ENCODE peak calls at places on chromosomes 12 and 14, in four cellular contexts. One of them, this sample, is unnamed.

GRCh38 chr12:106739815-106740552 is 34.5 kb upstream of the RIC8B start:
- DNase-seq in breast epithelium: no peak
- DNase-seq in upper lobe of left lung: no peak
- DNase-seq in sigmoid colon: no peak
- DNase-seq in this sample: no peak

GRCh38 chr12:75977952-75978671 is 53.5 kb downstream of the PHLDA1 start:
- DNase-seq in breast epithelium: no peak
- DNase-seq in sigmoid colon: peak
- DNase-seq in upper lobe of left lung: peak
- DNase-seq in this sample: no peak

GRCh38 chr14:100604126-100604501 is 16.9 kb upstream of the BEGAIN start:
- DNase-seq in upper lobe of left lung: no peak
- DNase-seq in sigmoid colon: peak
- DNase-seq in breast epithelium: no peak
- DNase-seq in this sample: no peak

GRCh38 chr12:54759751-54760150 is 94.6 kb upstream of the MUCL1 start:
- DNase-seq in upper lobe of left lung: no peak
- DNase-seq in breast epithelium: no peak
- DNase-seq in sigmoid colon: no peak
- DNase-seq in this sample: no peak

GRCh38 chr12:54082402-54082892 is 28.8 kb downstream of the HOXC4 start:
- DNase-seq in breast epithelium: no peak
- DNase-seq in sigmoid colon: peak
- DNase-seq in upper lobe of left lung: no peak
- DNase-seq in this sample: peak

GRCh38 chr12:45219621-45220020 is 3.7 kb downstream of the ANO6 start:
- DNase-seq in breast epithelium: no peak
- DNase-seq in upper lobe of left lung: no peak
- DNase-seq in sigmoid colon: no peak
- DNase-seq in this sample: no peak

GRCh38 chr14:77882631-77883030 is 82.7 kb downstream of the ADCK1 start:
- DNase-seq in upper lobe of left lung: no peak
- DNase-seq in sigmoid colon: no peak
- DNase-seq in breast epithelium: no peak
- DNase-seq in this sample: peak

GRCh38 chr14:50677527-50678063 is 9.5 kb upstream of the SAV1 start:
- DNase-seq in sigmoid colon: no peak
- DNase-seq in upper lobe of left lung: no peak
- DNase-seq in breast epithelium: no peak
- DNase-seq in this sample: no peak

GRCh38 chr14:64673748-64674147 is 30.5 kb upstream of the PLEKHG3 start:
- DNase-seq in upper lobe of left lung: peak
- DNase-seq in breast epithelium: no peak
- DNase-seq in sigmoid colon: no peak
- DNase-seq in this sample: peak

GRCh38 chr12:75378354-75378753 is 12.5 kb upstream of the GLIPR1L2 start:
- DNase-seq in sigmoid colon: no peak
- DNase-seq in breast epithelium: no peak
- DNase-seq in upper lobe of left lung: no peak
- DNase-seq in this sample: no peak

GRCh38 chr12:125140918-125141573 is 75.8 kb downstream of the AACS start:
- DNase-seq in sigmoid colon: no peak
- DNase-seq in upper lobe of left lung: no peak
- DNase-seq in breast epithelium: no peak
- DNase-seq in this sample: no peak

GRCh38 chr12:54259194-54260011 is 20.5 kb downstream of the CBX5 start:
- DNase-seq in upper lobe of left lung: peak
- DNase-seq in breast epithelium: no peak
- DNase-seq in sigmoid colon: peak
- DNase-seq in this sample: peak

GRCh38 chr12:100031821-100032220 is 47.1 kb upstream of the ANKS1B start:
- DNase-seq in upper lobe of left lung: no peak
- DNase-seq in breast epithelium: no peak
- DNase-seq in sigmoid colon: no peak
- DNase-seq in this sample: no peak

GRCh38 chr12:116164263-116164817 is 113.2 kb downstream of the MED13L start:
- DNase-seq in breast epithelium: no peak
- DNase-seq in upper lobe of left lung: no peak
- DNase-seq in sigmoid colon: no peak
- DNase-seq in this sample: no peak

GRCh38 chr12:67572492-67572891 is 76.1 kb upstream of the DYRK2 start:
- DNase-seq in sigmoid colon: no peak
- DNase-seq in upper lobe of left lung: no peak
- DNase-seq in breast epithelium: no peak
- DNase-seq in this sample: no peak

GRCh38 chr14:59919582-59920377 is at the start of gene LRRC9:
- DNase-seq in breast epithelium: no peak
- DNase-seq in sigmoid colon: no peak
- DNase-seq in upper lobe of left lung: peak
- DNase-seq in this sample: peak

GRCh38 chr12:65891219-65891618 is 66.9 kb downstream of the HMGA2 start:
- DNase-seq in upper lobe of left lung: no peak
- DNase-seq in breast epithelium: no peak
- DNase-seq in sigmoid colon: no peak
- DNase-seq in this sample: no peak

GRCh38 chr14:90698379-90698869 is 117.8 kb downstream of the TTC7B start:
- DNase-seq in upper lobe of left lung: peak
- DNase-seq in breast epithelium: no peak
- DNase-seq in sigmoid colon: peak
- DNase-seq in this sample: no peak

GRCh38 chr14:91381801-91382670 is 35.6 kb downstream of the CCDC88C start:
- DNase-seq in upper lobe of left lung: no peak
- DNase-seq in breast epithelium: no peak
- DNase-seq in sigmoid colon: no peak
- DNase-seq in this sample: no peak

GRCh38 chr12:89789862-89790261 is 81.2 kb upstream of the ATP2B1 start:
- DNase-seq in breast epithelium: no peak
- DNase-seq in sigmoid colon: no peak
- DNase-seq in upper lobe of left lung: peak
- DNase-seq in this sample: no peak

GRCh38 chr14:20455355-20456300 is 602 bp downstream of the APEX1 start:
- DNase-seq in upper lobe of left lung: peak
- DNase-seq in breast epithelium: peak
- DNase-seq in sigmoid colon: peak
- DNase-seq in this sample: peak

GRCh38 chr12:75207338-75208083 is 2.1 kb downstream of the KCNC2 start:
- DNase-seq in breast epithelium: no peak
- DNase-seq in sigmoid colon: no peak
- DNase-seq in upper lobe of left lung: no peak
- DNase-seq in this sample: peak

GRCh38 chr12:133038310-133038709 is 1.0 kb downstream of the ZNF84 start:
- DNase-seq in upper lobe of left lung: no peak
- DNase-seq in breast epithelium: no peak
- DNase-seq in sigmoid colon: no peak
- DNase-seq in this sample: no peak

GRCh38 chr12:9673404-9674225 is 4.1 kb downstream of the CLEC2D start:
- DNase-seq in upper lobe of left lung: peak
- DNase-seq in sigmoid colon: peak
- DNase-seq in breast epithelium: no peak
- DNase-seq in this sample: peak

GRCh38 chr14:54487771-54488170 is 1.0 kb downstream of the GMFB start:
- DNase-seq in breast epithelium: no peak
- DNase-seq in sigmoid colon: no peak
- DNase-seq in upper lobe of left lung: no peak
- DNase-seq in this sample: no peak

GRCh38 chr14:103846008-103846568 is 1.3 kb downstream of the PPP1R13B start:
- DNase-seq in upper lobe of left lung: no peak
- DNase-seq in sigmoid colon: no peak
- DNase-seq in breast epithelium: no peak
- DNase-seq in this sample: no peak

GRCh38 chr12:99386907-99387306 is 260.6 kb upstream of the GARIN6 start:
- DNase-seq in breast epithelium: no peak
- DNase-seq in sigmoid colon: no peak
- DNase-seq in upper lobe of left lung: no peak
- DNase-seq in this sample: no peak

DNA sequence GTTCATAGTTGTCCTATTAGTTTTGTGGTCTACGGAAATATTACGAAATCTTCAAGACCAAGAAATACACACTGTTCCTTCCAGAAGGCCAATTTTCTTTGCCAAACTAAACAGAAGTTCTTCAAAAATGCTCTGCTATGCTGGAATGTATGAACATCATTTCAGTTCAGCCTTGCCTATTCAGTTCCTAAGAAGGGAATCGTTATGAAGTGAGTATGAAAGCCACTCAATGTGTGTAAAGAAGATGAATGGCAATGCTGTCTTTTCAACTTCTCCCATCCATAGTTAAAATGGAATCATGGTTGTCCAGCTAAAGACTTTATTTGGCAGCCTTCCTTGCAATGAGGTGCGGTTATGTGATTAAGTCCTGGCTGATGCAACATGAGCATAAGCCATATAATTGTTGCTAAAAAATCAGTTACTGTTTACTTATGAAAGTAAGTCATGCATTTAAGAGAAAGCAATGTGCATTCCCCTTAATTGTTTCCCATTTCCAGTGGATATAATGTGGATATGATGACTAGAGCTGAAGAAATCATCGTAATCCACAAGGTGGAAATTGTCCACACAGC is 73.8 kb upstream of the PTPRR start:
- DNase-seq in sigmoid colon: no peak
- DNase-seq in upper lobe of left lung: no peak
- DNase-seq in breast epithelium: no peak
- DNase-seq in this sample: no peak
- TF ChIP-seq POLR2AphosphoS5 in sigmoid colon: peak
- TF ChIP-seq POLR2AphosphoS5 in upper lobe of left lung: no peak
- TF ChIP-seq POLR2AphosphoS5 in breast epithelium: no peak
- TF ChIP-seq POLR2AphosphoS5 in this sample: no peak

DNA sequence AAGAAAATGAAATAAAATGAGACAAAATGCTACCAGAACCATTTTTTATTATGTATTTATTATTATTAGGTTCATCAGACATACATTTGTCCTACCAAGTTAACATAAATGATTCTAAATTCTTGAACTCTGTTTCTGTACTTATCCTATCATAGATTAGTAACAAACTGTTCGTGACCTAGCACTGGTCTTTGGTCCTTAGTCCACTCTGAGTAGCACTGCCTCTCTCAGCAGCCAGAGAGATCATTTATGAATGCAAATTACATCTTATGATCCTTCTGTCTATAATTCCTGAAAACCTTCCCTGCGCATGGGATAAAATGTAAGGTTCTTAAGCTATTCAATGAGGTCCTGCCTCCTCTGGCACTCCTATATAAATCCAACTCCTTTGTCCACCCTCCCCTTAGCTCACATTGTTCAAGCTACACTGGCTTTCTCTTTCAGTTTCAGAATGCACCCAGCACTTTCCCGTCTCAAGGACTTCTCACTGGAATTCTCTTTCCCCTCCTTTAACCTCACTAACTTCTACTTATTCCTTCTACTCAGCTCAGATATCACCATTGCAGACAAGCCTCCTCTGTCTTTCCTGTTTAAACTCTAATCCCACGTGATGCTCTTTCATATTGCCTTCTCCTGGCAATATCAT is 17.1 kb downstream of the PDZRN4 start:
- DNase-seq in sigmoid colon: no peak
- DNase-seq in upper lobe of left lung: no peak
- DNase-seq in breast epithelium: no peak
- DNase-seq in this sample: no peak
- TF ChIP-seq POLR2AphosphoS5 in sigmoid colon: no peak
- TF ChIP-seq POLR2AphosphoS5 in upper lobe of left lung: no peak
- TF ChIP-seq POLR2AphosphoS5 in breast epithelium: no peak
- TF ChIP-seq POLR2AphosphoS5 in this sample: no peak

GRCh38 chr14:37889087-37889486 is 293.7 kb downstream of the TTC6 start:
- DNase-seq in sigmoid colon: no peak
- DNase-seq in upper lobe of left lung: no peak
- DNase-seq in breast epithelium: no peak
- DNase-seq in this sample: no peak
- TF ChIP-seq POLR2AphosphoS5 in sigmoid colon: no peak
- TF ChIP-seq POLR2AphosphoS5 in upper lobe of left lung: no peak
- TF ChIP-seq POLR2AphosphoS5 in breast epithelium: no peak
- TF ChIP-seq POLR2AphosphoS5 in this sample: no peak

DNA sequence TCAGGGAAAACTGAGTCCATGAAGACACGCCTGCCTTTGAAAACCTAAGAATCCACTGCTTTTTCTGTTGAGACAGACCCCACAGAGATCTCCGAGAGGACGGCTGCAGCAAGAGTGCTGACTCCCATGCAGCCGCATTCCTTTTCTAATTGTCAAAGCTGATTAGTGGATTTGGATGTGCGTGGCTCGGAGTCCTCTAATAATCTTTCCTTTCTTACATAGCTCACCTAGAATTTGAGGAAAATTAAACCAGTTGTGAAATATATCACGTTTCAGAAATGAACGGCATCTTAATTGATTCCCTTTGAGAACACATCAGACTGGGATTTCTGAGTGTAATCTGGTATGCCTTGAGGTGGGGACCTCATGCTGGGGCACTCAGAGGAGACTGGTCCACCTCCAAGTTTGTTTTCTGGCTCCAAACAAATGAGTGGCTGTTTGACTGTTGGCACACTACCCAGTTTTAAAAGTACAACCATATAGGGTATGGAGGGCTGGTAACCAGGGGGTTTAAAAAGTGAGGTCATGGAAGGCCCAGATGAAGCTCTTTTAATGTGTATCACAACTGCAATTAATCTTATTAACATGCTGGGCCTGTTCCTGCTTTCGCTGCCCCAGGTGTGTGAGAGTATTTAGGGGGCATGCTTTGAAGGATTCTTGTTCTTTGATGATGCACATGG is 63.3 kb downstream of the RASSF3 start:
- DNase-seq in sigmoid colon: no peak
- DNase-seq in upper lobe of left lung: no peak
- DNase-seq in breast epithelium: no peak
- DNase-seq in this sample: no peak
- TF ChIP-seq POLR2AphosphoS5 in sigmoid colon: peak
- TF ChIP-seq POLR2AphosphoS5 in upper lobe of left lung: no peak
- TF ChIP-seq POLR2AphosphoS5 in breast epithelium: no peak
- TF ChIP-seq POLR2AphosphoS5 in this sample: no peak

This sample was measured in spleen.